ENCODE peak calls at places on chromosomes 16 and 17, in six cellular contexts. One of them, this sample, is unnamed.

GRCh38 chr17:16108858-16109257 is 106.5 kb downstream of the NCOR1 start:
- ATAC-seq in GM12878: no peak
- ATAC-seq in A549: no peak
- ATAC-seq in K562: no peak
- ATAC-seq in HepG2: no peak
- ATAC-seq in upper lobe of left lung: no peak
- ATAC-seq in this sample: no peak

GRCh38 chr17:55171634-55172328 is 93.0 kb upstream of the HLF start:
- ATAC-seq in GM12878: peak
- ATAC-seq in A549: no peak
- ATAC-seq in K562: no peak
- ATAC-seq in HepG2: no peak
- ATAC-seq in upper lobe of left lung: no peak
- ATAC-seq in this sample: no peak

GRCh38 chr17:49872776-49873377 is 25.0 kb upstream of the TAC4 start:
- ATAC-seq in GM12878: no peak
- ATAC-seq in A549: no peak
- ATAC-seq in K562: no peak
- ATAC-seq in HepG2: no peak
- ATAC-seq in upper lobe of left lung: no peak
- ATAC-seq in this sample: no peak

GRCh38 chr17:7606280-7606679 is 8.4 kb downstream of the FXR2 start:
- ATAC-seq in GM12878: no peak
- ATAC-seq in A549: no peak
- ATAC-seq in K562: no peak
- ATAC-seq in HepG2: no peak
- ATAC-seq in upper lobe of left lung: no peak
- ATAC-seq in this sample: no peak

GRCh38 chr16:51041546-51041945 is 109.5 kb downstream of the SALL1 start:
- ATAC-seq in GM12878: no peak
- ATAC-seq in A549: no peak
- ATAC-seq in K562: no peak
- ATAC-seq in HepG2: no peak
- ATAC-seq in upper lobe of left lung: no peak
- ATAC-seq in this sample: no peak

GRCh38 chr16:86668136-86668535 is 89.8 kb downstream of the FOXL1 start:
- ATAC-seq in GM12878: no peak
- ATAC-seq in A549: no peak
- ATAC-seq in K562: peak
- ATAC-seq in HepG2: no peak
- ATAC-seq in upper lobe of left lung: no peak
- ATAC-seq in this sample: no peak

GRCh38 chr17:47916489-47917208 is 20.6 kb downstream of the SP2 start:
- ATAC-seq in GM12878: no peak
- ATAC-seq in A549: no peak
- ATAC-seq in K562: no peak
- ATAC-seq in HepG2: no peak
- ATAC-seq in upper lobe of left lung: no peak
- ATAC-seq in this sample: no peak

GRCh38 chr17:67376509-67376891 is 581 bp upstream of the PITPNC1 start:
- ATAC-seq in GM12878: no peak
- ATAC-seq in A549: peak
- ATAC-seq in K562: no peak
- ATAC-seq in HepG2: peak
- ATAC-seq in upper lobe of left lung: no peak
- ATAC-seq in this sample: peak

GRCh38 chr17:44793885-44794698 is 35.3 kb downstream of the ADAM11 start:
- ATAC-seq in GM12878: no peak
- ATAC-seq in A549: peak
- ATAC-seq in K562: no peak
- ATAC-seq in HepG2: peak
- ATAC-seq in upper lobe of left lung: no peak
- ATAC-seq in this sample: no peak

GRCh38 chr17:74566132-74566753 is 1.1 kb downstream of the CD300H start:
- ATAC-seq in GM12878: peak
- ATAC-seq in A549: no peak
- ATAC-seq in K562: peak
- ATAC-seq in HepG2: peak
- ATAC-seq in upper lobe of left lung: no peak
- ATAC-seq in this sample: no peak

GRCh38 chr16:11582157-11582814 is 4.4 kb downstream of the LITAF start:
- ATAC-seq in GM12878: peak
- ATAC-seq in A549: no peak
- ATAC-seq in K562: no peak
- ATAC-seq in HepG2: no peak
- ATAC-seq in upper lobe of left lung: no peak
- ATAC-seq in this sample: no peak

GRCh38 chr17:32833076-32833475 is 43.8 kb downstream of the MYO1D start:
- ATAC-seq in GM12878: no peak
- ATAC-seq in A549: no peak
- ATAC-seq in K562: peak
- ATAC-seq in HepG2: no peak
- ATAC-seq in upper lobe of left lung: no peak
- ATAC-seq in this sample: no peak

DNA sequence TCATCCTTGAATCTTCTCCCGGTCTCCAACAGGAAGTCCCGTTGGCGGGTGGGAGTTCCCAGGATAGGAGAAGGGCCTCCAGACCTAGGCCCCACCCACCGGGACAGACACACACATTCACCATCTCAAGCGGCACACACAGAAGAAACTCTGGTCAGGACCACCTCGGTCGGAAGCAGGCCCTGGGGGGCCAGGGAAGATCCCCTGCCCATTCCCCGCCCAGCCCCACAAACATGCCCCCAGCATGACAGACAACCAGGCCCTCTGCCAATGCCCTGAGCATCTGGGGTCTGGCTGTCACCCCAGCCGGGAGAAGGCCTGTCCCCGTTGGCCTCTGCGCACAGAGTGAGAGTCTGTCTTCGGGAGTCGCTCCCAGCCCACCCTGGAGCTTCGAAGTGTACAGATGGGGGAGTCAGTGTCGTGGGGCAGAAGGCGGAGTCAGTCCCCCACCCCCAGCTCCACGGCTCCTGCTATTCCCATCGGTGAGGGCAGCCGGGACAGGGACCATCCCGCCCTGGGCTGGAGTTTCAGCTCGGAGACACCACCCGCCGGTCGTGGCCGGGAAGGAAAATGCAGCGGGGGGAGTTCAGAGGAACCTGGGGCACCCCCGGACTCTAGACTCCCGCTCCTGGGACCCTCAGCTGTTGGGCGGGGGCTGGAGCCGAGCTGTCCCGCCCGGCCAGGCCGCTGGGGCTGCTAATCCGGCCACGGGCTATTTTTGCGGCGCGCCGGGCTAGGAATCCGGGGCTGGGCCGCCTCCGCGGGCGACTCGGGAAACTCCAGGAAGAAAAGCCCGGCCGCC is 690 bp downstream of the RHBDF1 start:
- ATAC-seq in GM12878: no peak
- ATAC-seq in A549: peak
- ATAC-seq in K562: peak
- ATAC-seq in HepG2: peak
- ATAC-seq in upper lobe of left lung: peak
- ATAC-seq in this sample: peak
- TF ChIP-seq POLR2A in GM12878: no peak
- TF ChIP-seq POLR2A in A549: no peak
- TF ChIP-seq POLR2A in K562: no peak
- TF ChIP-seq POLR2A in HepG2: no peak
- TF ChIP-seq POLR2A in upper lobe of left lung: peak
- TF ChIP-seq POLR2A in this sample: peak

DNA sequence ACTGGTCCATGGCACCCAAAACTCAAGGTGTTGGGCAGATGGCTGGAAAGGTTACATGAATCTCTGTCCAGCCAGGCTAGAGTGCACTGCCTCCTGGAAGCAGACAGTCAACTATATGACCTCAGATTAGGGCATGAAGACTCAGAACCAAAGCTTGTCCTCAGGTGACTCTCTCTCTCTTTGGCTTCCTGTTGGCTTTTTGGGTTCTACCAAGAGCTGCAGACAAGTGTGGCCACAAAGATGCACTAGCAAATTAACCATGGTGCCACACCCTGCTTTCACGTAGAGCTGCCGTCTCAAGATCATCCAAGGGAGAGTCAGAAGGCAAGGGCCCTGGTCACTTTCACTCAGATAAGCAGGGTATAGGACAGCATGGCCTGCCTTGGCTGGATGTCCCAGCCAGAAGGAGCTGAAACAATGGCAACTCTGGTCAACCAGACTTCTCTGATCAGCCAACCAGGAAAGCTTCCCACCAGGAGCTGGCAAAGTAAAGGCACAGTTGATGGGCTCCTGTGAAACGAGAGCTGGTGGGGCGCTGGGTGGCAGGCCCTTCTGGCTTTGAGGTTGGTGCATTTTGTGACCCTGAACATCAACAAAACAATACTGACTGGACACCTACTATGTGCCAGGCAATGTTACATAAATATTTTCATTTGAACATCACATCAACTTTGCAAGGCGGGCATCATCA is 31.9 kb downstream of the CUEDC1 start:
- ATAC-seq in GM12878: no peak
- ATAC-seq in A549: no peak
- ATAC-seq in K562: no peak
- ATAC-seq in HepG2: no peak
- ATAC-seq in upper lobe of left lung: no peak
- ATAC-seq in this sample: no peak
- TF ChIP-seq EP300 in GM12878: no peak
- TF ChIP-seq EP300 in A549: no peak
- TF ChIP-seq EP300 in K562: no peak
- TF ChIP-seq EP300 in HepG2: no peak
- TF ChIP-seq EP300 in upper lobe of left lung: no peak
- TF ChIP-seq EP300 in this sample: no peak

DNA sequence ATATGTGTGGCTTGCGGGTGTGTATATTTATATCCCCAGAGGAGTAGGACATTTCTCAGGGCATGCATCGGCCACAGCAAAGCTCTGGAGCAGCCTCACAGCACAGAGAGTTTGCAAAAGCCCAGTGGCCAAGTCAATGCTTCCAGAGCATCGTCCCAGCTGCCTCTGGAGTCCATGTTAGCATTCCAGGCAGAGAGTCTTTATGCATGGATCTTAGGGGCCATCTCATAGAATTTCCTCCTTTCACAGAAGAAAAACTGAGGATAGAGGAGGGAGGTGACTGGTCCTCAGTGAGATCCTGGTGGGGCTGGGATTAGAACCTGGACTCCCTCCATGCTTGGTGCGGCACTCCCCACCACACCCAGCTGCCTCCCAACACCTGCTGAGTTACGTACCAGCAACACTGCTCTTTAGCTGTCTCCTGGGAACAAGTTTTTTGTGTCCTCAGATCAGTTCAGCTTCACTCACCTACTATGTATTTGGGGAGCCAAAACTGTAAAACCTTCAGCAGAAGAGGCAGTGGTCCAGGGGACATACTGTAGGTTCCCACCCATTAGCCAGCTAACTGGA is 222.6 kb downstream of the CCDC182 start:
- ATAC-seq in GM12878: no peak
- ATAC-seq in A549: no peak
- ATAC-seq in K562: no peak
- ATAC-seq in HepG2: no peak
- ATAC-seq in upper lobe of left lung: no peak
- ATAC-seq in this sample: no peak
- H3K27ac ChIP-seq in GM12878: no peak
- H3K27ac ChIP-seq in A549: peak
- H3K27ac ChIP-seq in K562: no peak
- H3K27ac ChIP-seq in HepG2: peak
- H3K27ac ChIP-seq in upper lobe of left lung: no peak
- H3K27ac ChIP-seq in this sample: no peak

DNA sequence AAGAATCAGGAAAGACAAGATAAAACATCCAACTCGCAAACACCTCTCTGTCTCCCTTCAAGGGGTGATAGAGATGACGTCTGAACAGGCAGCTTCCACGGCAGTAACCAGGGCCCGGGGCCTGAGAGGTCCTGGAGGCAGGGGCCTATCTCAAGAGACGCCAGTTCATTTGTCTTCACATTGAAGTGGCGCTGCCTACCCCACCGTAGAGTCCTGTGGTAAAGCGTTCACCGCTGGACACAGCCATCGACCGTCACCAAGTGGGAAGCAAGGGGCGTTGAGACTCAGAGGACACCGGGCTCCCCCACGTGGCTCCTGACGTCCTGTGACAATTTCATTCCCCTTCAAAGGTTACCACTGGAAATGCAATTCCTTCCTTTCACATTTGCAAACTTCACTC is 21.4 kb downstream of the UTS2R start:
- ATAC-seq in GM12878: no peak
- ATAC-seq in A549: no peak
- ATAC-seq in K562: no peak
- ATAC-seq in HepG2: no peak
- ATAC-seq in upper lobe of left lung: no peak
- ATAC-seq in this sample: no peak
- TF ChIP-seq POLR2A in GM12878: no peak
- TF ChIP-seq POLR2A in A549: no peak
- TF ChIP-seq POLR2A in K562: no peak
- TF ChIP-seq POLR2A in HepG2: no peak
- TF ChIP-seq POLR2A in upper lobe of left lung: no peak
- TF ChIP-seq POLR2A in this sample: no peak

GRCh38 chr17:43411369-43411677 is 12.5 kb downstream of the ARL4D start:
- ATAC-seq in GM12878: no peak
- ATAC-seq in A549: no peak
- ATAC-seq in K562: no peak
- ATAC-seq in HepG2: no peak
- ATAC-seq in upper lobe of left lung: no peak
- ATAC-seq in this sample: no peak

GRCh38 chr17:43418441-43419374 is 19.9 kb downstream of the ARL4D start:
- ATAC-seq in GM12878: no peak
- ATAC-seq in A549: peak
- ATAC-seq in K562: peak
- ATAC-seq in HepG2: peak
- ATAC-seq in upper lobe of left lung: peak
- ATAC-seq in this sample: peak

GRCh38 chr17:43411820-43412529 is 13.2 kb downstream of the ARL4D start:
- ATAC-seq in GM12878: no peak
- ATAC-seq in A549: no peak
- ATAC-seq in K562: no peak
- ATAC-seq in HepG2: peak
- ATAC-seq in upper lobe of left lung: no peak
- ATAC-seq in this sample: no peak

GRCh38 chr17:43416998-43417891 is 18.5 kb downstream of the ARL4D start:
- ATAC-seq in GM12878: no peak
- ATAC-seq in A549: peak
- ATAC-seq in K562: no peak
- ATAC-seq in HepG2: no peak
- ATAC-seq in upper lobe of left lung: peak
- ATAC-seq in this sample: peak
- TF ChIP-seq EP300 in GM12878: no peak
- TF ChIP-seq EP300 in A549: no peak
- TF ChIP-seq EP300 in K562: no peak
- TF ChIP-seq EP300 in HepG2: no peak
- TF ChIP-seq EP300 in upper lobe of left lung: no peak
- TF ChIP-seq EP300 in this sample: no peak